ENCODE peak calls at places on chromosomes 12 and 14, in nine cellular contexts. N, G, D, U, Y, J, X, M and V are unnamed samples.

GRCh38 chr14:54669759-54670630 is 103.1 kb downstream of the SAMD4A start:
- DNase-seq in Y (no peak), G (peak), J (peak), N (no peak), D (no peak), M (no peak), U (no peak), X (no peak), V (no peak)

GRCh38 chr12:14836336-14837210 is 6.8 kb downstream of the ART4 start:
- DNase-seq in M (no peak), J (peak), X (peak), D (no peak), Y (no peak), G (peak), U (no peak), N (no peak), V (no peak)

GRCh38 chr14:74562515-74563232 is 49.4 kb downstream of the LTBP2 start:
- DNase-seq in U (no peak), Y (no peak), N (no peak), M (no peak), G (no peak), X (no peak), D (peak), J (no peak), V (no peak)

GRCh38 chr12:56979628-56980027 is 22.2 kb upstream of the RDH16 start:
- DNase-seq in Y (no peak), X (no peak), M (no peak), N (no peak), D (no peak), J (no peak), G (no peak), U (no peak), V (no peak)

GRCh38 chr14:89466460-89466859 is 49.4 kb upstream of the FOXN3 start:
- DNase-seq in M (no peak), N (no peak), Y (peak), U (no peak), X (no peak), G (no peak), J (no peak), D (no peak), V (no peak)

GRCh38 chr14:83860757-83861156 is 1669.2 kb upstream of the FLRT2 start:
- DNase-seq in U (no peak), Y (no peak), D (no peak), N (no peak), G (no peak), M (no peak), J (no peak), X (no peak), V (no peak)

GRCh38 chr14:99619873-99620834 is 16.1 kb upstream of the CCDC85C start:
- DNase-seq in X (no peak), J (no peak), U (no peak), D (no peak), Y (no peak), G (peak), M (no peak), N (no peak), V (no peak)

GRCh38 chr12:42868291-42868690 is 278.7 kb upstream of the PRICKLE1 start:
- DNase-seq in M (no peak), G (no peak), N (no peak), U (no peak), Y (no peak), J (peak), X (no peak), D (no peak), V (no peak)

GRCh38 chr14:65041434-65041915 is 54.8 kb downstream of the FNTB start:
- DNase-seq in G (no peak), D (no peak), X (no peak), N (no peak), Y (no peak), J (no peak), M (no peak), U (no peak), V (no peak)

GRCh38 chr14:102213984-102214658 is 74.4 kb downstream of the WDR20 start:
- DNase-seq in M (peak), N (no peak), G (peak), D (no peak), X (no peak), U (no peak), Y (no peak), J (no peak), V (no peak)